ENCODE peak calls at places on chromosomes 16 and 17, in nine cellular contexts. Z, R, W, K, F, E, I, Q and C are unnamed samples.

GRCh38 chr17:80951121-80952090 is 40.2 kb upstream of the CHMP6 start:
- DNase-seq in Z (no peak), R (no peak), W (no peak), K (no peak), F (no peak), E (no peak), I (no peak), Q (no peak), C (no peak)

GRCh38 chr17:4229627-4230026 is 34.2 kb downstream of the ANKFY1 start:
- DNase-seq in Z (no peak), R (peak; percentile 65), W (peak; percentile 15), K (no peak), F (no peak), E (no peak), I (peak; percentile 36), Q (peak; percentile 94), C (no peak)

GRCh38 chr16:2839650-2840450 is 9.7 kb downstream of the ZG16B start:
- DNase-seq in Z (no peak), R (no peak), W (no peak), K (no peak), F (no peak), E (no peak), I (no peak), Q (no peak), C (no peak)

GRCh38 chr16:76222087-76222486 is 55.1 kb upstream of the CNTNAP4 start:
- DNase-seq in Z (no peak), R (no peak), W (no peak), K (no peak), F (no peak), E (no peak), I (no peak), Q (peak; percentile 28), C (no peak)

GRCh38 chr17:74334393-74335039 is 8.5 kb downstream of the KIF19 start:
- DNase-seq in Z (no peak), R (no peak), W (no peak), K (no peak), F (no peak), E (no peak), I (no peak), Q (no peak), C (no peak)

GRCh38 chr16:52069866-52070265 is 477.1 kb downstream of the TOX3 start:
- DNase-seq in Z (no peak), R (peak; percentile 11), W (no peak), K (peak; percentile 0), F (no peak), E (no peak), I (no peak), Q (peak; percentile 1), C (no peak)

GRCh38 chr16:10045947-10046346 is 136.3 kb downstream of the GRIN2A start:
- DNase-seq in Z (no peak), R (no peak), W (no peak), K (no peak), F (no peak), E (no peak), I (no peak), Q (no peak), C (no peak)

GRCh38 chr17:75738218-75738802 is 17.1 kb downstream of the ITGB4 start:
- DNase-seq in Z (no peak), R (peak; percentile 27), W (no peak), K (no peak), F (no peak), E (no peak), I (no peak), Q (peak; percentile 37), C (no peak)

GRCh38 chr16:6574146-6574545 is 758.5 kb upstream of the RBFOX1 start:
- DNase-seq in Z (no peak), R (no peak), W (no peak), K (no peak), F (no peak), E (no peak), I (no peak), Q (no peak), C (no peak)

GRCh38 chr17:4635823-4636375 is 5.6 kb downstream of the ALOX15 start:
- DNase-seq in Z (peak; percentile 24), R (no peak), W (no peak), K (no peak), F (no peak), E (peak; percentile 59), I (no peak), Q (no peak), C (no peak)

GRCh38 chr16:71474864-71475263 is 12.8 kb upstream of the ZNF23 start:
- DNase-seq in Z (no peak), R (peak; percentile 92), W (no peak), K (no peak), F (no peak), E (no peak), I (peak; percentile 89), Q (peak; percentile 94), C (no peak)

GRCh38 chr17:68603663-68604062 is 2.5 kb upstream of the FAM20A start:
- DNase-seq in Z (no peak), R (no peak), W (no peak), K (no peak), F (no peak), E (no peak), I (no peak), Q (no peak), C (no peak)

GRCh38 chr16:86772671-86773338 is 194.5 kb downstream of the FOXL1 start:
- DNase-seq in Z (no peak), R (peak; percentile 58), W (no peak), K (no peak), F (no peak), E (no peak), I (no peak), Q (peak; percentile 70), C (no peak)

GRCh38 chr16:2147378-2147777 is 1.0 kb upstream of the RAB26 start:
- DNase-seq in Z (no peak), R (no peak), W (no peak), K (no peak), F (no peak), E (no peak), I (no peak), Q (no peak), C (no peak)

GRCh38 chr16:24685539-24686432 is 43.7 kb upstream of the TNRC6A start:
- DNase-seq in Z (no peak), R (peak; percentile 82), W (peak; percentile 41), K (peak; percentile 78), F (peak; percentile 33), E (no peak), I (no peak), Q (peak; percentile 70), C (peak; percentile 14)

GRCh38 chr16:85167589-85168537 is 55.6 kb upstream of the CIBAR2 start:
- DNase-seq in Z (no peak), R (no peak), W (no peak), K (no peak), F (no peak), E (no peak), I (no peak), Q (no peak), C (no peak)

GRCh38 chr17:47281246-47281645 is 27.6 kb downstream of the ITGB3 start:
- DNase-seq in Z (no peak), R (no peak), W (no peak), K (no peak), F (no peak), E (no peak), I (no peak), Q (no peak), C (no peak)

GRCh38 chr17:77120866-77121265 is 19.9 kb upstream of the SEC14L1 start:
- DNase-seq in Z (no peak), R (no peak), W (no peak), K (no peak), F (no peak), E (no peak), I (no peak), Q (peak; percentile 40), C (no peak)

GRCh38 chr16:675884-676564 is 553 bp downstream of the RHBDL1 start:
- DNase-seq in Z (no peak), R (no peak), W (no peak), K (no peak), F (no peak), E (no peak), I (no peak), Q (no peak), C (no peak)

GRCh38 chr16:22183901-22184614 is 21.8 kb downstream of the SDR42E2 start:
- DNase-seq in Z (no peak), R (no peak), W (no peak), K (peak; percentile 52), F (no peak), E (peak; percentile 36), I (no peak), Q (no peak), C (no peak)
- TF ChIP-seq CTCF in Z (no peak), R (no peak), W (no peak), K (peak; percentile 34), F (no peak), E (peak; percentile 37), I (peak; percentile 34), Q (peak; percentile 21), C (peak; percentile 22)

DNA sequence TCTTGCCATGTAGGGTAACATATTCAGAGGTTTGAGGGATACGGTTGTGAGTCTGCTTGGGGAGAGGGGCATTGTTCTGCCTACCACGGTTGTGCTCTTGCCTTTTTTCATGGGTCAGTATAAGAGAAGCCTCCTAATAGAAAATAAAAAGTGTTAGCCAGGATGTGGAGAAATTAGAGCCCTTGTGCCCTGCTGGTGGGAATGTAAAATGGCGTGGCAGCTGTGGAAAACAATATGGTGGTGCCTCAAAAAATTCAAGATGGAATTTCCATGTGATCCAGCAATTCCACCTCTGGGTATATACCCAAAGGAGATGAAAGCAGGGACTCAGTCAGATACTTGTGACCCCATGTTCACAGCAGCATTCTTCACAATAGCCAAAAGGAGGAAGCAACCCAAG is 14.2 kb upstream of the LRRC75A start:
- DNase-seq in Z (no peak), R (no peak), W (no peak), K (no peak), F (no peak), E (no peak), I (no peak), Q (no peak), C (no peak)
- TF ChIP-seq CTCF in Z (no peak), R (peak; percentile 12), W (no peak), K (peak; percentile 40), F (peak; percentile 47), E (no peak), I (peak; percentile 38), Q (peak; percentile 29), C (peak; percentile 32)

GRCh38 chr16:69494993-69495392 is 70.6 kb downstream of the CYB5B start:
- DNase-seq in Z (no peak), R (no peak), W (no peak), K (no peak), F (peak; percentile 16), E (peak; percentile 37), I (no peak), Q (peak; percentile 28), C (no peak)
- TF ChIP-seq CTCF in Z (no peak), R (no peak), W (no peak), K (peak; percentile 48), F (peak; percentile 31), E (peak; percentile 35), I (peak; percentile 68), Q (peak; percentile 30), C (peak; percentile 29)

DNA sequence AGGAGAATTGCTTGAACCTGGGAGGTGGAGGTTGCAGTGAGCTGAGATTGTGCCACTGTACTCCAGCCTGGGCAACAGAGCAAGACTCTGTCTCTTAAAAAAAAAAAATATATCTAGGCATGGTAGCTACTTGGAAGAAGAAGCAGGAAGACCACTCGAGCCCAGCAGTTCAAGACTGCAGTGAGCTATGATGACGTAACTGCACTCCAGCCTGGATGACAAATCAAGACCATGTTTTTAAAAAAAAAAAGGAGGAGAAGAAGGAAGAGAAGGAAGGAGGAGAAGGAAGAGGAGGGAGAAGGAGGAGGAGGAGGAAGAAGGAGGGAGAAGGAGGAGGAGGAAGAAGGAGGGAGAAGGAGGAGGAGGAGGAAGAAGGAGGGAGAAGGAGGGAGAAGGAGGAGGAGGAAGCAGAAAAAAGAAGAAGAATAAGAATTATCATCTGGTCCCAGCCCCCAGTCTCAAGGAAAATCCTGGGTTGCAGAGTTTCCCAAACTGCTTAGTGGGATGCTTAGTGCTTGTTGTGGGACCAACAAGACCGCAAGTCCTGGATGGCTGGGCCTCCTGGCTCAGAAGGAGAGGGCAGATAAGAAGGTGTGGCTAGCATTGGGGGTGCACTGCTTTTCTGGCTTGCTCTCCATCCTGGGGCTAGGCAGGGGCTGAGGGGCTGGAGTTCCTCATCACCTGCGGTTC is 3.7 kb upstream of the DRC7 start:
- DNase-seq in Z (no peak), R (peak; percentile 7), W (no peak), K (no peak), F (no peak), E (no peak), I (no peak), Q (peak; percentile 26), C (no peak)
- TF ChIP-seq CTCF in Z (no peak), R (no peak), W (no peak), K (no peak), F (no peak), E (no peak), I (no peak), Q (no peak), C (no peak)